ENCODE peak calls at places on chromosomes 12 and 14, in five cellular contexts. X is SJSA1, C is A549, R is ascending aorta, D is astrocyte. E is an unnamed sample. For H3K4me1, the result is how much of the 10 kb centered on the place peaks cover.

GRCh38 chr12:121709478-121709890 is 3.1 kb upstream of the TMEM120B start:
- DNase-seq in X (peak), C (peak), R (no peak), D (peak), E (no peak)

GRCh38 chr12:24881227-24881626 is 67.7 kb downstream of the BCAT1 start:
- DNase-seq in X (no peak), C (no peak), R (no peak), D (peak), E (no peak)

GRCh38 chr12:13120431-13120830 is 17.0 kb upstream of the GSG1 start:
- DNase-seq in X (no peak), C (no peak), R (no peak), D (no peak), E (no peak)

GRCh38 chr14:101315802-101316296 is 245.4 kb upstream of the DIO3 start:
- DNase-seq in X (no peak), C (peak), R (no peak), D (no peak), E (no peak)

GRCh38 chr12:40382217-40382616 is 157.4 kb downstream of the LRRK2 start:
- DNase-seq in X (no peak), C (no peak), R (no peak), D (no peak), E (no peak)

GRCh38 chr12:121538699-121539061 is 42.1 kb downstream of the KDM2B start:
- DNase-seq in X (no peak), C (peak), R (no peak), D (peak), E (no peak)

GRCh38 chr14:96940009-96940408 is 142.8 kb downstream of the VRK1 start:
- DNase-seq in X (no peak), C (no peak), R (no peak), D (no peak), E (peak)

GRCh38 chr14:35959835-35960234 is 133.7 kb downstream of the BRMS1L start:
- DNase-seq in X (peak), C (peak), R (no peak), D (no peak), E (no peak)

GRCh38 chr12:53755451-53756290 is 3.9 kb upstream of the CISTR start:
- DNase-seq in X (no peak), C (peak), R (no peak), D (no peak), E (no peak)

GRCh38 chr12:125015680-125016310 is 22.4 kb downstream of the BRI3BP start:
- DNase-seq in X (no peak), C (no peak), R (no peak), D (peak), E (no peak)

GRCh38 chr12:15928870-15929571 is 17.9 kb downstream of the DERA start:
- DNase-seq in X (no peak), C (no peak), R (no peak), D (no peak), E (no peak)

GRCh38 chr12:19058235-19059021 is 71.1 kb upstream of the PLEKHA5 start:
- DNase-seq in X (peak), C (no peak), R (no peak), D (peak), E (peak)

GRCh38 chr12:27456618-27457017 is 10.1 kb downstream of the SMCO2 start:
- DNase-seq in X (no peak), C (no peak), R (no peak), D (no peak), E (no peak)

GRCh38 chr12:4714879-4715278 is 5.3 kb upstream of the GALNT8 start:
- DNase-seq in X (no peak), C (no peak), R (no peak), D (no peak), E (no peak)

GRCh38 chr12:131218291-131219172 is 264.8 kb downstream of the ADGRD1 start:
- DNase-seq in X (no peak), C (peak), R (no peak), D (no peak), E (no peak)

GRCh38 chr12:91958816-91959215 is 186.8 kb downstream of the BTG1 start:
- DNase-seq in X (peak), C (peak), R (no peak), D (peak), E (no peak)

GRCh38 chr12:80565276-80565675 is 121.2 kb downstream of the PTPRQ start:
- DNase-seq in X (no peak), C (no peak), R (no peak), D (peak), E (no peak)

GRCh38 chr12:127416796-127417195 is 850.2 kb upstream of the TMEM132C start:
- DNase-seq in X (no peak), C (no peak), R (no peak), D (peak), E (no peak)

GRCh38 chr14:31556191-31556590 is 5.0 kb upstream of the NUBPL start:
- DNase-seq in X (no peak), C (no peak), R (no peak), D (no peak), E (no peak)

GRCh38 chr14:95660550-95661515 is 25.4 kb upstream of the TCL1B start:
- DNase-seq in X (no peak), C (no peak), R (no peak), D (no peak), E (no peak)

GRCh38 chr14:70391493-70392391 is 25.1 kb downstream of the SYNJ2BP start:
- DNase-seq in X (no peak), C (no peak), R (no peak), D (no peak), E (no peak)

GRCh38 chr14:81309511-81309910 is 88.8 kb upstream of the GTF2A1 start:
- DNase-seq in X (no peak), C (no peak), R (no peak), D (no peak), E (no peak)

GRCh38 chr12:66117242-66117641 is 13.3 kb downstream of the LLPH start:
- DNase-seq in X (no peak), C (no peak), R (no peak), D (no peak), E (no peak)

GRCh38 chr14:74599201-74599809 is 12.7 kb downstream of the LTBP2 start:
- DNase-seq in X (peak), C (no peak), R (no peak), D (no peak), E (no peak)

GRCh38 chr14:86639146-86639545 is 1109.2 kb downstream of the FLRT2 start:
- DNase-seq in X (no peak), C (no peak), R (no peak), D (no peak), E (no peak)

GRCh38 chr12:74889563-74890236 is 319.9 kb downstream of the KCNC2 start:
- DNase-seq in X (peak), C (peak), R (no peak), D (peak), E (no peak)

GRCh38 chr12:64560395-64561301 is 49.6 kb upstream of the RASSF3 start:
- DNase-seq in X (peak), C (peak), R (no peak), D (peak), E (no peak)

GRCh38 chr14:97602438-97603117 is 805.4 kb downstream of the VRK1 start:
- DNase-seq in X (no peak), C (no peak), R (no peak), D (no peak), E (no peak)

GRCh38 chr12:81284137-81284536 is 206.3 kb downstream of the ACSS3 start:
- DNase-seq in X (no peak), C (no peak), R (no peak), D (peak), E (peak)

GRCh38 chr14:92677087-92677668 is 71.2 kb downstream of the LGMN start:
- DNase-seq in X (no peak), C (no peak), R (no peak), D (no peak), E (no peak)

DNA sequence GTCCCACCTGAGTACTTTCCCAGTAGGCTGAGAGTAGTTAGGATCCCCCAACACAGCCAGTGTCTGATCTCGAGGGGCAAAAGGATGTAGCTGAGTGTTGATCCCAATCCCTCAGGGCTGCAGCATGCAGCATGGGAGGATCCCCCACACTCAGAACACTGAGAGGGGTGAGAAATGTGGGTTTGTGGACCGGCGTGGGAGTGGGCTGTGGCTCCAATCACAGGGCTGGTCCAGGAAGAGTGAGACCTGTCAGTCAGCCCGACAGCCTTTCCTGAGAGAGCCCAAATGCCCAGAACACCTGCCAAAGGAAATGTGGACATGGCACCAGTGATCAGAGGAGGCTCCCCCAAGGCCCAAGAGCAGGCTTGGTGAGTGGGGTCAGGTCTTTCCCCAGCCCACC is 228.3 kb upstream of the MGAT4C start:
- DNase-seq in X (no peak), C (no peak), R (no peak), D (no peak), E (no peak)
- H3K4me1 ChIP-seq in X (under half), C (under half), R (under half), D (under half), E (under half)

DNA sequence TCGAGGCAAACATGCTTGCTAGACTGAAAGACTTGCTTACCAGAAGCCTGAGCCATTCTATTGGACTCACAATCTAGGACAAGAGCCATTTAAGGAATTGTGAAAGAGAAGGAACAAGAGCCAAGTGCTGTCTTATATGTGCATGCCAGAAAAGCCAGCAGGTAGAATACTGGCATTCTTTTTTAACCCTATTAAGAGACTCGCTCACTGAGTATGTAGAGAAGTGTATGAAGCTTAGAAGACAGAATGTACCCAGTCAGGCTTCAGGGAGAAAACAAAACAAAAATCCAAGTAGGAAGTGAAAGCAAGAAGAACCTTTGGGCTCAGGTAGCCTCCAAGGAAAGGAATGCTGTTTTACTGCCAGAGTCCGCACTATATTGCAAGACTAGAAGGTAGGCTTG is 65.9 kb downstream of the DCAF5 start:
- DNase-seq in X (no peak), C (no peak), R (no peak), D (peak), E (no peak)
- H3K4me1 ChIP-seq in X (under half), C (under half), R (under half), D (under half), E (under half)

DNA sequence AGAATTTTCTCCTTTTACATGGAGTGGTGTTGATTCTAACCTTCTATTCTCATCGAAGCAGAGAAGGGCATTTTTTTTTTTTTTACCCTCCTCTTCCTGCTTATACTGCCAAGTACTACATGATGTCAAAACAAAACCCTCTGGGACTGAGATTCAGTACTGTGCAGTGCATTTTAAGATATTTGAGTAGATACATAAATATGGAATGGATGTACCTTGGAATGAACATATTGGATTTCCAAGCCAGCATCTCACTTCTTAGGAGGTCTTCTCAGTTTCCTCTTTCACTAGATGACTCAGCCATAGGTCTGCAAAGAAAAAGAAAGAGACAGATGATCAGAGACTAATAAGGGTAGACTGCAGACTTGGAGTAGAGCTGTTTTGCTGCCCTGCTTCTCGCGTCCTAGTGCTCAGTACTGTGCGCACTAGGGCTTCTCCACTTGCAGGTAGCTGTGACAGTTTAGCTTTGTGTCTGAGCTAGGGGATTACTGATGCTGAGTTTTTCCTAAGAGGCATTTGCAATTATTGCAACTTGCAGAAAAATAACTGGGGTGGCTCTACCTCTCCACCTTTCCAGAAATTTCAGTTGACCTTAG is 20.4 kb downstream of the TPH2 start:
- DNase-seq in X (peak), C (no peak), R (no peak), D (peak), E (no peak)
- H3K4me1 ChIP-seq in X (under half), C (under half), R (under half), D (under half), E (under half)

DNA sequence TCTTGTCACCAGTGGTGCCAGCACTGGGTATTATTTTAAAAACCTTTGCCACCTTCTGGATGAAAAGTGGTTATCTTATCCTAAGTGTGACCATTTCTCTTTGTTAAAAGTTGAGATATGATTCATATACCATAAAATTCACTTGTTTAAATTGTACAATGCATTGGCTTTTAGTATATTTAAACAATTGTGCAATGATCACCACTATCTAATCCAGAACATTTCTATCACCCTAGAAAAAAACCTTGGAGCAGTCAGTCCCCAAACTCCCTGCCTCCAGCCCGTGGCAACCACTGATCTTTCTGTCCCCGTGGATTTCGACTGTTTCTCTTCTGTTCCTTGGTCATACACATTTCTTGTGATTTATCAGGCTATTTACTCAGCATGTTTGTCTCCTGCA is 28.3 kb downstream of the SH2B3 start:
- DNase-seq in X (no peak), C (no peak), R (no peak), D (no peak), E (no peak)
- H3K4me1 ChIP-seq in X (half or more), C (under half), R (under half), D (half or more), E (under half)

DNA sequence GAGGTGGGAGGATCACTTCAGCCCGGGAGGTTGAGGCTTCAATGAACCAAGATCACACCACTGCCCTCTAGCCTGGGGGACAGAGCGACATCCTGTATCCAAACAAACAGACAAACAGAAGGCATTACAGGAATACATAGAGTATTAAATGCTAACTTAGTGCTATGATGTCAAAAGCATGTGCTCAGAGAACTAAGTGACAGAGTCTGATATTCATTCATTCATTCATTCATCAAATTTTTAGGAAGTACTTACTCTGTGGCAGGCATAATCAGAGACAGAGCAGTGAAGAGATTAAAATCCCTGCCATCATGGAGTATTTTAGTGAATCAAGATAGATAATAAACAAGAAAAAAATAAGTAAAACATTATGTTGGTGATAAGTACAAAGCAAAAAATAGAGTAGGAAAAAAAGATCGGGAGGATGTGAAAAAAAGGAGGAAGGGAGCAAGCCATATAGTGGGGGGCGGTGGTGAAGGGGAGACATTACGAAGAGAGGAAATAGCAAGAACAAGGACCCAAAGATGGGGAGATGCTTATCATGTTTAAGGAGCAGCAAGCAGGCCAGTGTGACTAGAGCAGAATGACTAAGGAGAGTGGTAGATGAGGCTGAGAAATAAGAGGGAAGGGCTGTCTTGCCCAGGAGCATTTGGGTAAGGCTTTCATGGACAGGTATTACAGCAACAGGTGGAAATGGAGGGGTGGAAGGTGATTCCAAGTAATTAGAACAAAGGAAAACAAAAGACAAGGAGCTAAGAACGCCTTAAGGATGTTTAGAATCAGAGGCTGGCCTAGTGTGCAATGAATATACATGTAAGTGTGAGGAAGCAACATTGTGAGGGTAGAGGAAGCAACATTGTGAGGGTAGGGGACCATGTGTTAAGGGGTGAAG is 2.8 kb downstream of the MAP4K5 start:
- DNase-seq in X (peak), C (no peak), R (no peak), D (peak), E (no peak)
- H3K4me1 ChIP-seq in X (half or more), C (under half), R (under half), D (under half), E (under half)

DNA sequence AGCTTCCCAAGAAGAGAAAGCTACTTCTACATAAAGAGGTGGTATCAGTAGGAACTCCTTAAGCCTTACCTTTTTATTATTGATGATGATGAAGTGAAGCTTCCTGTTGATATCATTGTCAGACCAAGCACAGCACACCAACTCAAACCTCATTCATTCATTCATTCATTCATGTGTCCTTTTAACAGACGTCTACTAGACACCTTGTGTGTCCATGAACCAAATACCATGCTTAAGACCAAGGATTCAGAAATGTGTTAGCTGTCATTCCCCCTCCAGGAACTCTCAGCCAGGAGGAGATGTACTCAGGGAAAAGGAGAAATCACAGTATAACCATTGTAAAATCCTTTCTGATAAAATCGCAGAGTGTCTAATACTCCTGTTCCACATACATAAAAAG is 194.8 kb downstream of the ZFP36L1 start:
- DNase-seq in X (no peak), C (no peak), R (no peak), D (no peak), E (no peak)
- H3K4me1 ChIP-seq in X (under half), C (under half), R (under half), D (under half), E (under half)

DNA sequence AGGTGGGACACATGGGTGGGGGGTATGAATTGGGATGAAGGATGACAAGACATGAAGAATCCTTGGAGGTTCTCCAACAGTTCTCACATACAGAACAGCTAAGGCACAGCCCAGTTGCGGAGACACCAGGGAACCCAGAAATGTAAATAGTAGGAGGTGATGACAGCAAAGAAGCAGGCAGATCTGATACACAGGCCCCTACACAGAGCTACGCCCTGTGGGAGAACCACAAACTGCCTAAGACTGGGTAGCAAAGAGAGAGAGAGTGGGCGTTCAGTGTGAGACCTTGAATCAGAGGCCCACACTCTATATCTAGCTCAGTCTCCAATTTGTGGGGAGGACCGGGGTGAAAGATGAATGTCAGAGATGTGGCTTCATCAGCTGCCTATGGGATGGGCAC is 9.5 kb upstream of the NUMB start:
- DNase-seq in X (no peak), C (no peak), R (no peak), D (no peak), E (no peak)
- H3K4me1 ChIP-seq in X (under half), C (half or more), R (under half), D (under half), E (under half)

DNA sequence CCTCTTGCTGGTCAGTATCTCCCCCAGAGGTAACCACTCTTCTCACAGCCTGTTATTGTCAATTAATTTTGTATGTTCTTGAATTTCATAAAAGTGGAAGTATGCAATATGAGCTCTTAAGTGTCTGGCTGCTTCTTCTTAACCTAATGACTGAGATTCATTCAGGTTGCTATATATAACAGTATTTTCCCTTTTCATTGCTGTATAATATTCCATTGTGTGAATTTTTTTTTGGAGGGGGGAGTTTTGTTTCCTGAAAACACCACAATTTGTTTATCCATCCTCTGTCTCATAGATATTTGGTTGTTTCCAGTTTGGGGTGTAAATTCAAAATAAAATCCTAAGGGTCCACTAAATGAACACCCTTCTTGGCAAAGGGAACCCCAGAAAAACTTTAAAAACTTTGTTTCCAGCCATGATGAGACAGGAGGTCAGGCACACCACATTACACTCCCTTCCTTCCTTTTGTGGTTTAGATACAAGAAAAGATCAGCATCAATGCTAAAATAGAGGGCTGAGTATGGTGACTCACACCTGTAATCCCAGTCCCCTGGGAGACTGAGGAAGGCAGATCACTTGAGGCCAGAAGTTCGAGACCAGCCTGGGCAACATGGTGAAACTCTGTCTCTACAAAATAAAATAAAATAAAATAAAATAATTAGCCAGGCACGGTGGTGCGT is 4.1 kb upstream of the DAO start:
- DNase-seq in X (no peak), C (no peak), R (no peak), D (no peak), E (no peak)
- H3K4me1 ChIP-seq in X (under half), C (under half), R (under half), D (under half), E (under half)

GRCh38 chr12:89783321-89784060 is 74.9 kb upstream of the ATP2B1 start:
- DNase-seq in X (no peak), C (peak), R (no peak), D (peak), E (no peak)
- H3K4me1 ChIP-seq in X (under half), C (under half), R (under half), D (under half), E (under half)